ENCODE peak calls at places on chromosomes 4 and X, in four cellular contexts. One of them, this sample, is unnamed.

GRCh38 chr4:155772459-155773195 is 13.8 kb downstream of the GUCY1B1 start:
- DNase-seq in stimulated activated CD4-positive, alpha-beta T cell treated with anti-CD3 and anti-CD28 coated beads, Interleukin-2, amount 100 ng/mL, for 4 hours: no peak
- DNase-seq in HepG2: no peak
- DNase-seq in stimulated activated CD8-positive, alpha-beta memory T cell treated with anti-CD3 and anti-CD28 coated beads, Interleukin-7, amount 100 ng/mL, for 24 hours: no peak
- DNase-seq in this sample: no peak

GRCh38 chr4:56743550-56743949 is 62.5 kb upstream of the HOPX start:
- DNase-seq in HepG2: no peak
- DNase-seq in stimulated activated CD4-positive, alpha-beta T cell treated with anti-CD3 and anti-CD28 coated beads, Interleukin-2, amount 100 ng/mL, for 4 hours: no peak
- DNase-seq in stimulated activated CD8-positive, alpha-beta memory T cell treated with anti-CD3 and anti-CD28 coated beads, Interleukin-7, amount 100 ng/mL, for 24 hours: no peak
- DNase-seq in this sample: no peak

GRCh38 chr4:18568600-18568999 is 547.0 kb upstream of the LCORL start:
- DNase-seq in HepG2: no peak
- DNase-seq in stimulated activated CD8-positive, alpha-beta memory T cell treated with anti-CD3 and anti-CD28 coated beads, Interleukin-7, amount 100 ng/mL, for 24 hours: no peak
- DNase-seq in stimulated activated CD4-positive, alpha-beta T cell treated with anti-CD3 and anti-CD28 coated beads, Interleukin-2, amount 100 ng/mL, for 4 hours: no peak
- DNase-seq in this sample: no peak

GRCh38 chr4:128517739-128518510 is 230.3 kb upstream of the PGRMC2 start:
- DNase-seq in stimulated activated CD8-positive, alpha-beta memory T cell treated with anti-CD3 and anti-CD28 coated beads, Interleukin-7, amount 100 ng/mL, for 24 hours: no peak
- DNase-seq in stimulated activated CD4-positive, alpha-beta T cell treated with anti-CD3 and anti-CD28 coated beads, Interleukin-2, amount 100 ng/mL, for 4 hours: no peak
- DNase-seq in HepG2: peak; percentile 68
- DNase-seq in this sample: no peak

GRCh38 chr4:42136371-42136770 is 16.1 kb downstream of the BEND4 start:
- DNase-seq in stimulated activated CD8-positive, alpha-beta memory T cell treated with anti-CD3 and anti-CD28 coated beads, Interleukin-7, amount 100 ng/mL, for 24 hours: no peak
- DNase-seq in HepG2: no peak
- DNase-seq in stimulated activated CD4-positive, alpha-beta T cell treated with anti-CD3 and anti-CD28 coated beads, Interleukin-2, amount 100 ng/mL, for 4 hours: no peak
- DNase-seq in this sample: no peak

GRCh38 chr4:16196482-16197393 is 29.5 kb downstream of the TAPT1 start:
- DNase-seq in stimulated activated CD4-positive, alpha-beta T cell treated with anti-CD3 and anti-CD28 coated beads, Interleukin-2, amount 100 ng/mL, for 4 hours: no peak
- DNase-seq in stimulated activated CD8-positive, alpha-beta memory T cell treated with anti-CD3 and anti-CD28 coated beads, Interleukin-7, amount 100 ng/mL, for 24 hours: no peak
- DNase-seq in HepG2: peak; percentile 4
- DNase-seq in this sample: no peak

GRCh38 chrX:12137982-12138365 is 299 bp upstream of the FRMPD4 start:
- DNase-seq in stimulated activated CD4-positive, alpha-beta T cell treated with anti-CD3 and anti-CD28 coated beads, Interleukin-2, amount 100 ng/mL, for 4 hours: no peak
- DNase-seq in stimulated activated CD8-positive, alpha-beta memory T cell treated with anti-CD3 and anti-CD28 coated beads, Interleukin-7, amount 100 ng/mL, for 24 hours: no peak
- DNase-seq in HepG2: no peak
- DNase-seq in this sample: no peak

GRCh38 chrX:82320554-82320953 is 1118.7 kb downstream of the SH3BGRL start:
- DNase-seq in stimulated activated CD8-positive, alpha-beta memory T cell treated with anti-CD3 and anti-CD28 coated beads, Interleukin-7, amount 100 ng/mL, for 24 hours: no peak
- DNase-seq in HepG2: no peak
- DNase-seq in stimulated activated CD4-positive, alpha-beta T cell treated with anti-CD3 and anti-CD28 coated beads, Interleukin-2, amount 100 ng/mL, for 4 hours: no peak
- DNase-seq in this sample: no peak

GRCh38 chr4:89939464-89939863 is 44.8 kb downstream of the MMRN1 start:
- DNase-seq in HepG2: no peak
- DNase-seq in stimulated activated CD4-positive, alpha-beta T cell treated with anti-CD3 and anti-CD28 coated beads, Interleukin-2, amount 100 ng/mL, for 4 hours: no peak
- DNase-seq in stimulated activated CD8-positive, alpha-beta memory T cell treated with anti-CD3 and anti-CD28 coated beads, Interleukin-7, amount 100 ng/mL, for 24 hours: no peak
- DNase-seq in this sample: no peak

GRCh38 chr4:153755186-153755585 is 4.6 kb downstream of the RNF175 start:
- DNase-seq in HepG2: no peak
- DNase-seq in stimulated activated CD8-positive, alpha-beta memory T cell treated with anti-CD3 and anti-CD28 coated beads, Interleukin-7, amount 100 ng/mL, for 24 hours: no peak
- DNase-seq in stimulated activated CD4-positive, alpha-beta T cell treated with anti-CD3 and anti-CD28 coated beads, Interleukin-2, amount 100 ng/mL, for 4 hours: no peak
- DNase-seq in this sample: no peak

This sample was measured in kidney.